ENCODE peak calls at places on chromosome 20, in ten cellular contexts. One of them, this sample, is unnamed.

GRCh38 chr20:37721751-37722150 is 27.9 kb downstream of the CTNNBL1 start:
- DNase-seq in GM23338: no peak
- DNase-seq in HepG2: no peak
- DNase-seq in upper lobe of left lung: no peak
- DNase-seq in SK-N-SH: no peak
- DNase-seq in breast epithelium: no peak
- DNase-seq in endothelial cell of umbilical vein: no peak
- DNase-seq in K562: no peak
- DNase-seq in stomach: no peak
- DNase-seq in HCT116: no peak
- DNase-seq in this sample: no peak

GRCh38 chr20:25247100-25247665 is 702 bp upstream of the PYGB start:
- DNase-seq in GM23338: peak; percentile 81
- DNase-seq in HepG2: peak; percentile 82
- DNase-seq in upper lobe of left lung: peak; percentile 82
- DNase-seq in SK-N-SH: peak; percentile 68
- DNase-seq in breast epithelium: peak; percentile 37
- DNase-seq in endothelial cell of umbilical vein: peak; percentile 77
- DNase-seq in K562: peak; percentile 36
- DNase-seq in stomach: peak; percentile 68
- DNase-seq in HCT116: peak; percentile 37
- DNase-seq in this sample: no peak

GRCh38 chr20:61045091-61045490 is 207.0 kb upstream of the CDH4 start:
- DNase-seq in GM23338: no peak
- DNase-seq in HepG2: no peak
- DNase-seq in upper lobe of left lung: no peak
- DNase-seq in SK-N-SH: no peak
- DNase-seq in breast epithelium: no peak
- DNase-seq in endothelial cell of umbilical vein: no peak
- DNase-seq in K562: no peak
- DNase-seq in stomach: no peak
- DNase-seq in HCT116: no peak
- DNase-seq in this sample: no peak

GRCh38 chr20:9500121-9500911 is 14.1 kb upstream of the LAMP5 start:
- DNase-seq in GM23338: no peak
- DNase-seq in HepG2: no peak
- DNase-seq in upper lobe of left lung: peak; percentile 53
- DNase-seq in SK-N-SH: no peak
- DNase-seq in breast epithelium: no peak
- DNase-seq in endothelial cell of umbilical vein: no peak
- DNase-seq in K562: no peak
- DNase-seq in stomach: no peak
- DNase-seq in HCT116: no peak
- DNase-seq in this sample: no peak

GRCh38 chr20:19911810-19912382 is 105.3 kb upstream of the NAA20 start:
- DNase-seq in GM23338: no peak
- DNase-seq in HepG2: no peak
- DNase-seq in upper lobe of left lung: no peak
- DNase-seq in SK-N-SH: no peak
- DNase-seq in breast epithelium: no peak
- DNase-seq in endothelial cell of umbilical vein: no peak
- DNase-seq in K562: no peak
- DNase-seq in stomach: no peak
- DNase-seq in HCT116: no peak
- DNase-seq in this sample: no peak

GRCh38 chr20:37539956-37540455 is 12.3 kb upstream of the BLCAP start:
- DNase-seq in GM23338: no peak
- DNase-seq in HepG2: no peak
- DNase-seq in upper lobe of left lung: no peak
- DNase-seq in SK-N-SH: no peak
- DNase-seq in breast epithelium: no peak
- DNase-seq in endothelial cell of umbilical vein: no peak
- DNase-seq in K562: no peak
- DNase-seq in stomach: no peak
- DNase-seq in HCT116: no peak
- DNase-seq in this sample: no peak

GRCh38 chr20:19457551-19457950 is 245.1 kb downstream of the SLC24A3 start:
- DNase-seq in GM23338: no peak
- DNase-seq in HepG2: no peak
- DNase-seq in upper lobe of left lung: no peak
- DNase-seq in SK-N-SH: no peak
- DNase-seq in breast epithelium: no peak
- DNase-seq in endothelial cell of umbilical vein: no peak
- DNase-seq in K562: no peak
- DNase-seq in stomach: no peak
- DNase-seq in HCT116: no peak
- DNase-seq in this sample: no peak

GRCh38 chr20:36454664-36455427 is 86.5 kb upstream of the MYL9 start:
- DNase-seq in GM23338: peak; percentile 68
- DNase-seq in HepG2: peak; percentile 68
- DNase-seq in upper lobe of left lung: peak; percentile 48
- DNase-seq in SK-N-SH: no peak
- DNase-seq in breast epithelium: peak; percentile 55
- DNase-seq in endothelial cell of umbilical vein: no peak
- DNase-seq in K562: no peak
- DNase-seq in stomach: peak; percentile 45
- DNase-seq in HCT116: no peak
- DNase-seq in this sample: no peak

DNA sequence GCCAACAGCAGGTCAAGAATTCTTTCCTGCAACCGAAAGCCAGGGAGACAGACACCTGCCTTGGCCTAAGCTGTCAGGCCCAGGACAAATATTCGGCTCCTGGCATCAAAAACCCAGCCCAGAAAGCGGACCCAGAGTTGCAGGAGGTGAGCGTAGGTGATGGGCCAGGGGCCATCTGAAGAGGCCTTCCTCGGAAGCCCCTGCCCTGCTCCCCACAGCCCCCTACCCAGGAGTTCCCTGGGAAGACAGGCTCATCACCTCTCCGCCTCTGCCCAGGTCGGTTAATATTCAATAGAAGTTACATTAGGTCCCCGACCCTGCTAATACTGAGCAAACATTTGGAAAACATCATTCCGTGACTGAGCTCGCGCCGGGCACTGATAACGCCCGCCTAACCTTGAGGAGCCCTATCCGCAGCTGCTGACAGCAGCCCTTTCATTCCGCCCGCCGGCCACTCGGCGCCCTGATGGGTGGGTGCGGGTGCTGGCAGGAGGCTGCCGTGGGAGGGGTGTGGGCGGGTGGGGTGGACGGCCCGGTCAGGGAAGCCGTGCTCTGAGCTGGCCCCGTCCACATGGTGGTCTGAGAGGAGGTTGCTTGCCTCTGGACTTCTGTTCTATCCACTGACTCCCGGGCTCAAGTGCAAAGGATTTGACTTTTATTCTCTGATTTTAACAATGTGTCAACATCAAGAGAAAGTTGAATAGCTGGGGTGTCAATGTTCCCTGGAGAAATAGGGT is 55.7 kb downstream of the HNF4A start:
- DNase-seq in GM23338: no peak
- DNase-seq in HepG2: peak; percentile 98
- DNase-seq in upper lobe of left lung: no peak
- DNase-seq in SK-N-SH: no peak
- DNase-seq in breast epithelium: no peak
- DNase-seq in endothelial cell of umbilical vein: no peak
- DNase-seq in K562: no peak
- DNase-seq in stomach: peak; percentile 59
- DNase-seq in HCT116: no peak
- DNase-seq in this sample: no peak
- H3K4me1 ChIP-seq in GM23338: no peaks in the 10 kb centered on the region
- H3K4me1 ChIP-seq in HepG2: peaks cover 100% of the 10 kb centered on the region
- H3K4me1 ChIP-seq in upper lobe of left lung: no peaks in the 10 kb centered on the region
- H3K4me1 ChIP-seq in SK-N-SH: no peaks in the 10 kb centered on the region
- H3K4me1 ChIP-seq in breast epithelium: no peaks in the 10 kb centered on the region
- H3K4me1 ChIP-seq in endothelial cell of umbilical vein: no peaks in the 10 kb centered on the region
- H3K4me1 ChIP-seq in K562: peaks cover 12% of the 10 kb centered on the region
- H3K4me1 ChIP-seq in stomach: peaks cover 23% of the 10 kb centered on the region
- H3K4me1 ChIP-seq in HCT116: peaks cover 34% of the 10 kb centered on the region
- H3K4me1 ChIP-seq in this sample: no peaks in the 10 kb centered on the region

DNA sequence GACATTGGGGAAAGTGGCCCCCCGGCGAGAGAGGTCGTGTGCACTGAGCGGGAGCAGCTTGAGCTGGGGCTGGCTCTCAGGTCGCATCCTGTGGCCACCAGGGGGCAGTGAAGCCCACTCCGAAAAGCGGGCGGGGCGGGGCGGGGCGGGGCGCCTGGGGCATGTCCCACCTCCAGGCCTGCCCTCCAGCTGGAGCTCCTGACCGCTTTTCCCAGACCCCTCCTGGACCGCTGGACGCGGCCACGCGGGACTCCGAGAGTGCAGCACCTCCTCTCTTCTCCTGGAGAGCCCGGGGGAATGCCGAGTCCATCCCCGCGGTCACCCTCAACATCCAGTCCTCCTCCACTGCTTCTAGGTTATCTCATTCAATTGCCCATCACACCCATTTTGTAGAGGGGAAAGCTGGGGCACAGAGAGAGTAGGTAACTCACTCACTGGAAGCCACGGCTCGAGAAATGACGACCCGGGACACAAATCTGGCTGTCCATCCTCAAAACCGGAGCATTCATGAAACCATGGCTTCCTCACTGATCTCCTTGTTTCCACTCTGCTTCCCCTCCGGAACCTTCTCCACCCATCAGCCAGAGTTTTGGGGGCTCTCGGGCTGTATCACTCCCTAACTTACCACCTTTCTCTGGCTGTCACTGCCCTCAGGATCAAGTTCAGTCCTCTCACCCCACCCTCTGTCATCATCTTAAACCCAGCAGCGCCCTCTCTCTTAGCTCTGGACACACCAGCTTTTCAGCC is 24.1 kb downstream of the COX4I2 start:
- DNase-seq in GM23338: peak; percentile 96
- DNase-seq in HepG2: peak; percentile 76
- DNase-seq in upper lobe of left lung: peak; percentile 85
- DNase-seq in SK-N-SH: peak; percentile 91
- DNase-seq in breast epithelium: peak; percentile 62
- DNase-seq in endothelial cell of umbilical vein: peak; percentile 75
- DNase-seq in K562: peak; percentile 93
- DNase-seq in stomach: peak; percentile 86
- DNase-seq in HCT116: peak; percentile 40
- DNase-seq in this sample: peak; percentile 92
- TF ChIP-seq POLR2AphosphoS5 in GM23338: peak; percentile 44
- TF ChIP-seq POLR2AphosphoS5 in HepG2: peak; percentile 72
- TF ChIP-seq POLR2AphosphoS5 in upper lobe of left lung: no peak
- TF ChIP-seq POLR2AphosphoS5 in SK-N-SH: peak; percentile 68
- TF ChIP-seq POLR2AphosphoS5 in breast epithelium: peak; percentile 36
- TF ChIP-seq POLR2AphosphoS5 in endothelial cell of umbilical vein: peak; percentile 77
- TF ChIP-seq POLR2AphosphoS5 in K562: no peak
- TF ChIP-seq POLR2AphosphoS5 in stomach: peak; percentile 42
- TF ChIP-seq POLR2AphosphoS5 in HCT116: peak; percentile 80
- TF ChIP-seq POLR2AphosphoS5 in this sample: peak; percentile 88

GRCh38 chr20:35084998-35085397 is 7.6 kb downstream of the TRPC4AP start:
- DNase-seq in GM23338: no peak
- DNase-seq in HepG2: no peak
- DNase-seq in upper lobe of left lung: no peak
- DNase-seq in SK-N-SH: no peak
- DNase-seq in breast epithelium: no peak
- DNase-seq in endothelial cell of umbilical vein: no peak
- DNase-seq in K562: no peak
- DNase-seq in stomach: no peak
- DNase-seq in HCT116: no peak
- DNase-seq in this sample: no peak

GRCh38 chr20:35085477-35086225 is 7.0 kb downstream of the TRPC4AP start:
- DNase-seq in GM23338: no peak
- DNase-seq in HepG2: no peak
- DNase-seq in upper lobe of left lung: no peak
- DNase-seq in SK-N-SH: no peak
- DNase-seq in breast epithelium: no peak
- DNase-seq in endothelial cell of umbilical vein: no peak
- DNase-seq in K562: no peak
- DNase-seq in stomach: no peak
- DNase-seq in HCT116: no peak
- DNase-seq in this sample: no peak

GRCh38 chr20:35091808-35092523 is 641 bp downstream of the TRPC4AP start:
- DNase-seq in GM23338: no peak
- DNase-seq in HepG2: peak; percentile 44
- DNase-seq in upper lobe of left lung: no peak
- DNase-seq in SK-N-SH: peak; percentile 38
- DNase-seq in breast epithelium: peak; percentile 32
- DNase-seq in endothelial cell of umbilical vein: peak; percentile 50
- DNase-seq in K562: no peak
- DNase-seq in stomach: no peak
- DNase-seq in HCT116: no peak
- DNase-seq in this sample: no peak

GRCh38 chr20:35087355-35087754 is 5.3 kb downstream of the TRPC4AP start:
- DNase-seq in GM23338: no peak
- DNase-seq in HepG2: no peak
- DNase-seq in upper lobe of left lung: no peak
- DNase-seq in SK-N-SH: no peak
- DNase-seq in breast epithelium: no peak
- DNase-seq in endothelial cell of umbilical vein: no peak
- DNase-seq in K562: no peak
- DNase-seq in stomach: no peak
- DNase-seq in HCT116: no peak
- DNase-seq in this sample: no peak

DNA sequence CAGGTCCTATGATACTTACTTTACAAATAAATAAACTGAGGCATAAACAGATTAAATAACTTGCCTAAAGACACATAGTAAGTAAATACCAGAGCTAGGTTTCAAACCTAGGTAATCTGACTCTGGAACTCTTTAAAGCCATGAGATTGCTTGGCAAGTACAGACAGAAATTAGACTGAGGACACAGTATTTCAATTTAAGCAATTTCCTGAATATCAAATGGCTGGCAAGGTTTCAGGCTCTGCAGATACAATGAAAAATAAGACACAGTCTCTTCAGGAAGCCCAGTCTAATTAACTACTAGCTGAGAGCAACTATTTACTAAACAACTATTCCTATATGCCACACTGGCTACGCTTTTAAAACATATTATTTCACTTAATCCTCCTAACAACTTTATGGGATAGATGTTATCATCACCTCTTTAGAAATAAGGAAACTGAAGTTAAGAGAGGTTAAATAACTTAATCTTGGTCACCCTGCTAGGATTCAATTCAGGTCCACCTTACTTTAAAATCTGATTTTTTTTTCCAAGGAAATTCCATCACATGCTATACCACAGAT is 4.3 kb downstream of the TRPC4AP start:
- DNase-seq in GM23338: no peak
- DNase-seq in HepG2: no peak
- DNase-seq in upper lobe of left lung: no peak
- DNase-seq in SK-N-SH: no peak
- DNase-seq in breast epithelium: no peak
- DNase-seq in endothelial cell of umbilical vein: peak; percentile 62
- DNase-seq in K562: no peak
- DNase-seq in stomach: no peak
- DNase-seq in HCT116: no peak
- DNase-seq in this sample: no peak
- H3K4me1 ChIP-seq in GM23338: peaks cover 22% of the 10 kb centered on the region
- H3K4me1 ChIP-seq in HepG2: peaks cover 51% of the 10 kb centered on the region
- H3K4me1 ChIP-seq in upper lobe of left lung: peaks cover 39% of the 10 kb centered on the region
- H3K4me1 ChIP-seq in SK-N-SH: peaks cover 8% of the 10 kb centered on the region
- H3K4me1 ChIP-seq in breast epithelium: no peaks in the 10 kb centered on the region
- H3K4me1 ChIP-seq in endothelial cell of umbilical vein: peaks cover 33% of the 10 kb centered on the region
- H3K4me1 ChIP-seq in K562: peaks cover 8% of the 10 kb centered on the region
- H3K4me1 ChIP-seq in stomach: peaks cover 50% of the 10 kb centered on the region
- H3K4me1 ChIP-seq in HCT116: peaks cover 16% of the 10 kb centered on the region
- H3K4me1 ChIP-seq in this sample: peaks cover 53% of the 10 kb centered on the region

DNA sequence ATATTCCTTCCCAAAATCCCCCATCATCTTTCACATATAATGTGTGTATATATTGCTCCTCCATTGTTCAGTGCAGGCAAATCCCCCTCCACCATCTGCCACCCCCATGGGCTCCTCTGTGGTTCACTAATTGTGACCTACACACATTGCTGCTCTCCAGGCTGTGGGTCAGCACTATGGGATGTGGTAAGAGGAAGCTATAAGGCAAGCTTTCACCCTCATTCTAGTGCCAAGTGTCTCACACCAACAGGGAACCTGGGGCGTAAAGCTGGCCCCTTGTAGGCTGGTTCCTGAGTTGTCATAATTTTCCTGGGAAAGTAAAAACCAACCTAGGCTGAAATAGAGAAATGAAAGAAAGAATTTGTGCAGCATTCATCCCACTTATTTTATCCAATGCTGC is 16.8 kb downstream of the FKBP1A start:
- DNase-seq in GM23338: no peak
- DNase-seq in HepG2: no peak
- DNase-seq in upper lobe of left lung: peak; percentile 49
- DNase-seq in SK-N-SH: no peak
- DNase-seq in breast epithelium: no peak
- DNase-seq in endothelial cell of umbilical vein: no peak
- DNase-seq in K562: no peak
- DNase-seq in stomach: no peak
- DNase-seq in HCT116: no peak
- DNase-seq in this sample: no peak
- TF ChIP-seq POLR2AphosphoS5 in GM23338: no peak
- TF ChIP-seq POLR2AphosphoS5 in HepG2: no peak
- TF ChIP-seq POLR2AphosphoS5 in upper lobe of left lung: no peak
- TF ChIP-seq POLR2AphosphoS5 in SK-N-SH: no peak
- TF ChIP-seq POLR2AphosphoS5 in breast epithelium: no peak
- TF ChIP-seq POLR2AphosphoS5 in endothelial cell of umbilical vein: no peak
- TF ChIP-seq POLR2AphosphoS5 in K562: no peak
- TF ChIP-seq POLR2AphosphoS5 in stomach: no peak
- TF ChIP-seq POLR2AphosphoS5 in HCT116: no peak
- TF ChIP-seq POLR2AphosphoS5 in this sample: no peak

This sample was measured in vagina.